ENCODE peak calls at places on chromosomes 12 and 14, in six cellular contexts. One of them, this sample, is unnamed.
A peak's percentile ranks its signal among the peaks of the same experiment; 100 is the strongest.

GRCh38 chr12:127191124-127191523 is 1075.8 kb upstream of the TMEM132C start:
- DNase-seq in putamen: peak; percentile 26
- DNase-seq in activated naive CD4-positive, alpha-beta T cell treated with anti-CD3 and anti-CD28 coated beads, Interleukin-2, amount 10 ng/mL, durations not matched to agents 7 days and 5 days: no peak
- DNase-seq in pancreas: no peak
- DNase-seq in ureter: no peak
- DNase-seq in GM12864: no peak
- DNase-seq in this sample: no peak

GRCh38 chr14:65332141-65332871 is 80.2 kb upstream of the FUT8 start:
- DNase-seq in activated naive CD4-positive, alpha-beta T cell treated with anti-CD3 and anti-CD28 coated beads, Interleukin-2, amount 10 ng/mL, durations not matched to agents 7 days and 5 days: no peak
- DNase-seq in GM12864: no peak
- DNase-seq in ureter: no peak
- DNase-seq in putamen: no peak
- DNase-seq in pancreas: no peak
- DNase-seq in this sample: no peak

GRCh38 chr14:56210570-56210969 is 92.4 kb downstream of the PELI2 start:
- DNase-seq in ureter: no peak
- DNase-seq in GM12864: no peak
- DNase-seq in activated naive CD4-positive, alpha-beta T cell treated with anti-CD3 and anti-CD28 coated beads, Interleukin-2, amount 10 ng/mL, durations not matched to agents 7 days and 5 days: no peak
- DNase-seq in putamen: no peak
- DNase-seq in pancreas: no peak
- DNase-seq in this sample: no peak

GRCh38 chr14:50943261-50943942 is 881 bp downstream of the PYGL start:
- DNase-seq in pancreas: peak; percentile 33
- DNase-seq in GM12864: no peak
- DNase-seq in ureter: peak; percentile 53
- DNase-seq in activated naive CD4-positive, alpha-beta T cell treated with anti-CD3 and anti-CD28 coated beads, Interleukin-2, amount 10 ng/mL, durations not matched to agents 7 days and 5 days: no peak
- DNase-seq in putamen: no peak
- DNase-seq in this sample: peak; percentile 32

GRCh38 chr14:90495357-90496276 is 98.8 kb downstream of the CALM1 start:
- DNase-seq in activated naive CD4-positive, alpha-beta T cell treated with anti-CD3 and anti-CD28 coated beads, Interleukin-2, amount 10 ng/mL, durations not matched to agents 7 days and 5 days: peak; percentile 78
- DNase-seq in GM12864: no peak
- DNase-seq in putamen: no peak
- DNase-seq in ureter: no peak
- DNase-seq in pancreas: no peak
- DNase-seq in this sample: peak; percentile 64

GRCh38 chr12:51855586-51856428 is 7.3 kb upstream of the FIGNL2 start:
- DNase-seq in ureter: no peak
- DNase-seq in GM12864: no peak
- DNase-seq in pancreas: peak; percentile 43
- DNase-seq in activated naive CD4-positive, alpha-beta T cell treated with anti-CD3 and anti-CD28 coated beads, Interleukin-2, amount 10 ng/mL, durations not matched to agents 7 days and 5 days: no peak
- DNase-seq in putamen: no peak
- DNase-seq in this sample: no peak

GRCh38 chr12:130405332-130405731 is 67.6 kb downstream of the PIWIL1 start:
- DNase-seq in ureter: no peak
- DNase-seq in putamen: no peak
- DNase-seq in pancreas: no peak
- DNase-seq in GM12864: no peak
- DNase-seq in activated naive CD4-positive, alpha-beta T cell treated with anti-CD3 and anti-CD28 coated beads, Interleukin-2, amount 10 ng/mL, durations not matched to agents 7 days and 5 days: no peak
- DNase-seq in this sample: no peak

GRCh38 chr14:77032483-77032853 is 4.0 kb upstream of the IRF2BPL start:
- DNase-seq in ureter: no peak
- DNase-seq in GM12864: no peak
- DNase-seq in activated naive CD4-positive, alpha-beta T cell treated with anti-CD3 and anti-CD28 coated beads, Interleukin-2, amount 10 ng/mL, durations not matched to agents 7 days and 5 days: no peak
- DNase-seq in pancreas: no peak
- DNase-seq in putamen: no peak
- DNase-seq in this sample: no peak

GRCh38 chr12:2359725-2360629 is 307.2 kb downstream of the CACNA1C start:
- DNase-seq in putamen: no peak
- DNase-seq in activated naive CD4-positive, alpha-beta T cell treated with anti-CD3 and anti-CD28 coated beads, Interleukin-2, amount 10 ng/mL, durations not matched to agents 7 days and 5 days: no peak
- DNase-seq in GM12864: no peak
- DNase-seq in pancreas: no peak
- DNase-seq in ureter: no peak
- DNase-seq in this sample: no peak

GRCh38 chr12:125797421-125798175 is 732.4 kb downstream of the AACS start:
- DNase-seq in pancreas: no peak
- DNase-seq in activated naive CD4-positive, alpha-beta T cell treated with anti-CD3 and anti-CD28 coated beads, Interleukin-2, amount 10 ng/mL, durations not matched to agents 7 days and 5 days: no peak
- DNase-seq in ureter: no peak
- DNase-seq in putamen: no peak
- DNase-seq in GM12864: no peak
- DNase-seq in this sample: no peak

GRCh38 chr14:22882529-22883190 is 362 bp upstream of the REM2 start:
- DNase-seq in pancreas: peak; percentile 66
- DNase-seq in ureter: no peak
- DNase-seq in GM12864: no peak
- DNase-seq in putamen: peak; percentile 70
- DNase-seq in activated naive CD4-positive, alpha-beta T cell treated with anti-CD3 and anti-CD28 coated beads, Interleukin-2, amount 10 ng/mL, durations not matched to agents 7 days and 5 days: peak; percentile 38
- DNase-seq in this sample: peak; percentile 50

GRCh38 chr12:111584959-111585358 is 14.2 kb downstream of the ATXN2 start:
- DNase-seq in activated naive CD4-positive, alpha-beta T cell treated with anti-CD3 and anti-CD28 coated beads, Interleukin-2, amount 10 ng/mL, durations not matched to agents 7 days and 5 days: no peak
- DNase-seq in ureter: no peak
- DNase-seq in putamen: no peak
- DNase-seq in pancreas: no peak
- DNase-seq in GM12864: no peak
- DNase-seq in this sample: no peak

GRCh38 chr12:89245090-89245489 is 107.2 kb downstream of the DUSP6 start:
- DNase-seq in GM12864: no peak
- DNase-seq in putamen: no peak
- DNase-seq in ureter: no peak
- DNase-seq in pancreas: no peak
- DNase-seq in activated naive CD4-positive, alpha-beta T cell treated with anti-CD3 and anti-CD28 coated beads, Interleukin-2, amount 10 ng/mL, durations not matched to agents 7 days and 5 days: peak; percentile 73
- DNase-seq in this sample: no peak

GRCh38 chr14:78567343-78567742 is 397.2 kb downstream of the NRXN3 start:
- DNase-seq in ureter: no peak
- DNase-seq in activated naive CD4-positive, alpha-beta T cell treated with anti-CD3 and anti-CD28 coated beads, Interleukin-2, amount 10 ng/mL, durations not matched to agents 7 days and 5 days: no peak
- DNase-seq in GM12864: no peak
- DNase-seq in putamen: no peak
- DNase-seq in pancreas: no peak
- DNase-seq in this sample: no peak

GRCh38 chr12:133046698-133047097 is 9.4 kb downstream of the ZNF84 start:
- DNase-seq in activated naive CD4-positive, alpha-beta T cell treated with anti-CD3 and anti-CD28 coated beads, Interleukin-2, amount 10 ng/mL, durations not matched to agents 7 days and 5 days: no peak
- DNase-seq in ureter: no peak
- DNase-seq in GM12864: no peak
- DNase-seq in putamen: no peak
- DNase-seq in pancreas: no peak
- DNase-seq in this sample: no peak

GRCh38 chr12:113474635-113475436 is 3.2 kb upstream of the LHX5 start:
- DNase-seq in ureter: no peak
- DNase-seq in putamen: no peak
- DNase-seq in activated naive CD4-positive, alpha-beta T cell treated with anti-CD3 and anti-CD28 coated beads, Interleukin-2, amount 10 ng/mL, durations not matched to agents 7 days and 5 days: no peak
- DNase-seq in GM12864: no peak
- DNase-seq in pancreas: no peak
- DNase-seq in this sample: no peak

GRCh38 chr12:45914090-45914489 is 76.3 kb downstream of the SCAF11 start:
- DNase-seq in GM12864: no peak
- DNase-seq in putamen: no peak
- DNase-seq in activated naive CD4-positive, alpha-beta T cell treated with anti-CD3 and anti-CD28 coated beads, Interleukin-2, amount 10 ng/mL, durations not matched to agents 7 days and 5 days: no peak
- DNase-seq in pancreas: no peak
- DNase-seq in ureter: no peak
- DNase-seq in this sample: no peak

GRCh38 chr14:81137316-81137715 is 83.4 kb downstream of the GTF2A1 start:
- DNase-seq in activated naive CD4-positive, alpha-beta T cell treated with anti-CD3 and anti-CD28 coated beads, Interleukin-2, amount 10 ng/mL, durations not matched to agents 7 days and 5 days: no peak
- DNase-seq in GM12864: no peak
- DNase-seq in putamen: no peak
- DNase-seq in pancreas: no peak
- DNase-seq in ureter: no peak
- DNase-seq in this sample: no peak

GRCh38 chr14:57390806-57391562 is 598 bp downstream of the NAA30 start:
- DNase-seq in putamen: peak; percentile 28
- DNase-seq in pancreas: peak; percentile 50
- DNase-seq in ureter: no peak
- DNase-seq in GM12864: no peak
- DNase-seq in activated naive CD4-positive, alpha-beta T cell treated with anti-CD3 and anti-CD28 coated beads, Interleukin-2, amount 10 ng/mL, durations not matched to agents 7 days and 5 days: peak; percentile 53
- DNase-seq in this sample: peak; percentile 37